ENCODE peak calls at places on chromosomes 11 and 22, in six cellular contexts. E is left lung; H is RWPE2; C is ovary; Q is body of pancreas; O is CD4-positive, CD25-positive, alpha-beta regulatory T cell. V is an unnamed sample. For H3K9me3, the result is how much of the 10 kb centered on the place peaks cover.

GRCh38 chr11:59918987-59919589 is 19.1 kb upstream of the OOSP1 start:
- DNase-seq in Q (peak), E (no peak), H (no peak), O (peak), C (no peak), V (no peak)

GRCh38 chr11:82634091-82634490 is 99.6 kb downstream of the FAM181B start:
- DNase-seq in E (no peak), Q (no peak), H (no peak), O (no peak), C (no peak), V (no peak)

GRCh38 chr11:73411031-73411430 is 34.8 kb downstream of the RELT start:
- DNase-seq in C (no peak), Q (no peak), H (no peak), O (no peak), E (no peak), V (no peak)

GRCh38 chr22:46674367-46674781 is 54.2 kb downstream of the GRAMD4 start:
- DNase-seq in O (peak), C (no peak), H (no peak), Q (peak), E (peak), V (peak)

GRCh38 chr11:124068711-124069110 is 27.6 kb upstream of the OR10G7 start:
- DNase-seq in Q (no peak), H (no peak), O (no peak), C (no peak), E (no peak), V (no peak)

GRCh38 chr11:75768909-75769771 is 562 bp downstream of the DGAT2 start:
- DNase-seq in Q (peak), C (peak), O (no peak), E (no peak), H (no peak), V (no peak)

GRCh38 chr11:111680486-111681175 is 78.4 kb downstream of the SIK2 start:
- DNase-seq in H (no peak), C (no peak), Q (no peak), E (no peak), O (no peak), V (no peak)

GRCh38 chr11:131759140-131759539 is 388.7 kb downstream of the NTM start:
- DNase-seq in E (no peak), O (no peak), H (no peak), Q (no peak), C (no peak), V (no peak)

GRCh38 chr11:11760838-11761237 is 80.9 kb upstream of the USP47 start:
- DNase-seq in O (no peak), C (no peak), E (no peak), Q (no peak), H (no peak), V (no peak)

GRCh38 chr22:45006873-45007246 is 2.9 kb downstream of the PHF21B start:
- DNase-seq in C (peak), O (no peak), Q (no peak), E (no peak), H (no peak), V (no peak)

GRCh38 chr22:44256860-44257560 is 55.7 kb downstream of the SHISAL1 start:
- DNase-seq in Q (no peak), E (no peak), H (no peak), O (no peak), C (no peak), V (no peak)

GRCh38 chr11:43943931-43944751 is 1.7 kb downstream of the C11orf96 start:
- DNase-seq in H (no peak), C (peak), E (no peak), Q (no peak), O (no peak), V (no peak)

GRCh38 chr11:121540627-121541026 is 87.9 kb upstream of the SORL1-AS1 start:
- DNase-seq in Q (no peak), E (no peak), H (no peak), O (no peak), C (no peak), V (no peak)

GRCh38 chr11:44011797-44012196 is 36.0 kb upstream of the ACCSL start:
- DNase-seq in C (no peak), E (no peak), Q (no peak), H (no peak), O (no peak), V (no peak)

GRCh38 chr11:133408936-133409335 is 123.4 kb downstream of the OPCML start:
- DNase-seq in H (no peak), O (no peak), C (no peak), Q (no peak), E (no peak), V (no peak)

GRCh38 chr11:72430743-72431570 is 3.4 kb downstream of the CLPB start:
- DNase-seq in O (peak), E (no peak), H (no peak), Q (peak), C (no peak), V (no peak)

GRCh38 chr22:21824439-21824912 is 43.0 kb downstream of the MAPK1 start:
- DNase-seq in Q (no peak), E (no peak), O (no peak), H (no peak), C (no peak), V (no peak)

GRCh38 chr22:17243524-17243923 is 24.3 kb upstream of the ADA2 start:
- DNase-seq in Q (no peak), C (no peak), O (peak), H (no peak), E (peak), V (no peak)

GRCh38 chr11:68051191-68052136 is 12.6 kb downstream of the TCIRG1 start:
- DNase-seq in H (no peak), Q (peak), O (no peak), E (no peak), C (no peak), V (no peak)

GRCh38 chr11:114166897-114167323 is 107.4 kb downstream of the ZBTB16 start:
- DNase-seq in Q (no peak), O (peak), C (no peak), E (no peak), H (no peak), V (peak)

GRCh38 chr11:65311197-65311631 is 3.5 kb upstream of the CDC42EP2 start:
- DNase-seq in H (no peak), E (no peak), Q (no peak), C (no peak), O (no peak), V (no peak)

GRCh38 chr11:927871-928270 is 2.2 kb downstream of the AP2A2 start:
- DNase-seq in Q (no peak), O (peak), E (no peak), C (no peak), H (no peak), V (peak)

DNA sequence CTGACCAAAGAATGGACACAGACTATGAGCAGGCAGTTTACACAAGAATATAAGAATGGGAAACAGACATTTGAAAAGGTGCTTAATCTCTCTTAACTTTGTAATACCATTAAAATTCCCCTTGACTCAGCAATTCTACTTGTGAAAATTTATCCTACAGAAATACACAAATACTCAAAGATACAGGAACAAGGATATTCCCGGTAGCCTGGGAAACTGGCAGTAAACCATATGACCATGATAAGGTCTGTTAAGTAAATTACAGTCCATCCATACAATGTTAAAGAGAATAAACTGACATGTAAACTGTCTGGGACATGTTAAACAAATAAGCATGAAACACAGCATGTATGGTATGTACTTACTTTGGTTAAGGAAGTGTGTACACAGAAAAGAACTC is 8.7 kb upstream of the MTFP1 start:
- DNase-seq in Q (no peak), E (no peak), H (no peak), O (no peak), C (no peak), V (no peak)
- H3K27ac ChIP-seq in Q (no peak), E (no peak), H (peak), O (no peak), C (no peak), V (no peak)

DNA sequence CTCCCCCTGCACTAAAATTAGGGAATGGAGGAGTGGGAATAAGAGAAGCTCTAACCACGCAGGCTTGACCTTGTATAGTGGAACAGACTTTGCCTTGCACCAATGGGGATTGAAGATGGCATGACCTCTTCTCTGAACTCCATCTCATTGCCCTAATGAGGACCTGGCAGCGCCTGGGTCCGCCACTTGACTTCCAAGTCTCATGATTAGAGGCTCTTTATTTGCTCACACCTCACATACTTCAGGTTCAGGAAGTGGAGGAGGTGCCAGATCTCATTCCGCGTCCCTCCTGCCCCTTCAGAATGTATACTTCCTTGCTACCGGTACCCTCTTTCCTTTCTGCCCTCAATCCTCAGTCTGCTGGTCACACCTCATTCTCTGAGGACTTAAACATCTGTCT is 106.0 kb upstream of the CD44 start:
- DNase-seq in H (no peak), O (no peak), Q (no peak), C (no peak), E (no peak), V (no peak)
- H3K9me3 ChIP-seq in H (under half), O (under half), Q (under half), C (under half), E (under half), V (under half)

GRCh38 chr11:57946628-57947027 is 77.1 kb upstream of the OR9Q1 start:
- DNase-seq in C (no peak), O (no peak), H (no peak), E (no peak), Q (no peak), V (no peak)

GRCh38 chr11:57941875-57942274 is 81.8 kb upstream of the OR9Q1 start:
- DNase-seq in E (no peak), H (no peak), C (no peak), O (no peak), Q (no peak), V (no peak)

GRCh38 chr11:57938351-57938750 is 85.3 kb upstream of the OR9Q1 start:
- DNase-seq in Q (no peak), O (no peak), H (no peak), E (no peak), C (no peak), V (no peak)

GRCh38 chr11:57940044-57940781 is 83.5 kb upstream of the OR9Q1 start:
- DNase-seq in H (no peak), Q (no peak), O (no peak), E (no peak), C (no peak), V (no peak)

DNA sequence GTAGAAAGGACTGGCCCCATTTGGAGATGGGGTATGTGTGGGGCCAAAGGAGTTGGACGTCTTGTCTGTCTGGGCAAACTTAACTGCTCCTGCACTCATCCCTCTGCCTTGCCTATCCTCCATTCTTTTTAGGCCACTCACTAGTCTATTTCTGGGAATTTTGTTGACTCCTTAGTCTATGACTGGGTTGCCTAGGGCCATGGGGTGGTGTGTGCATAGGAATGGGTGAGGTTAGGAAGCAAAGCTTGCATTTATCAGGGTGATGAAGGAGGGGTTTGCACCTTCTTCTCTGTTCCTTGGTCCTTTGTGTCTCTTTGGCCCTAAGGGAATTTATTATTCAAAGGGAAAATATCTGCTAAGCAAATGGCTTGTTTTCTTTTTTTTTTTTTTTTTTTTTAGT is 80.9 kb upstream of the OR9Q1 start:
- DNase-seq in H (no peak), C (no peak), Q (no peak), E (no peak), O (no peak), V (no peak)
- H3K27ac ChIP-seq in H (no peak), C (no peak), Q (no peak), E (no peak), O (no peak), V (no peak)

DNA sequence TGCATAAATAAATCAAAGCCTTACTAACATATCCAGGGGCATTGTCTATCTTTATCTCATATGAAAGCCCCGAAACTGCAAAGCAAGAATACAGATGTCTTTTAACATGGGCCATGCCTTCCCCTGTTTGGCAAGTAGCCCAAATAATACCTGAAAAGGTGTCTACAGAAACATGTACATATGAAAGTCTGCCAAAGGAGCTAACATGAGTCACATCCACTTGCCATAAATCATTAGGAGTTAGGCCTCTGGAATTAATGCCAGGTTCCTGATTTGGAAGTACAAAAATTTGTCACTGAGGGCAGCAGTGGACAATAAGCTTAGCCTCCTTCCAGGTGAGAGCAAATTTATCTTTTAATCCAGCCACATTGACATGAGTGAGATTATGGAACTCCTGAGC is 85.5 kb upstream of the PGR start:
- DNase-seq in C (no peak), O (no peak), Q (no peak), E (no peak), H (no peak), V (no peak)
- H3K9me3 ChIP-seq in C (under half), O (under half), Q (under half), E (under half), H (under half), V (under half)

GRCh38 chr11:18974192-18974591 is 35.0 kb upstream of the MRGPRX1 start:
- DNase-seq in Q (no peak), O (no peak), H (no peak), E (no peak), C (no peak), V (no peak)

GRCh38 chr11:18972336-18972735 is 33.1 kb upstream of the MRGPRX1 start:
- DNase-seq in E (no peak), C (no peak), H (no peak), Q (no peak), O (no peak), V (no peak)
- H3K27ac ChIP-seq in E (no peak), C (no peak), H (no peak), Q (no peak), O (no peak), V (no peak)

GRCh38 chr22:10961043-10961860 is 4566.7 kb upstream of the OR11H1 start:
- DNase-seq in H (peak), E (no peak), O (no peak), Q (no peak), C (no peak), V (no peak)
- H3K9me3 ChIP-seq in H (under half), E (under half), O (under half), Q (under half), C (under half), V (under half)